ENCODE peak calls at places on chromosomes 13 and 19, in ten cellular contexts. K is dorsolateral prefrontal cortex; Q is H9; N is effector memory CD4-positive, alpha-beta T cell; G is PC-3; X is lower lobe of right lung; Z is hepatocyte; W is endodermal cell; B is tibial nerve; T is AG04450. P is an unnamed sample. For H3K27me3, the result is how much of the 10 kb centered on the place peaks cover.

GRCh38 chr13:111219306-111219705 is 101.1 kb upstream of the TEX29 start:
- DNase-seq in W (peak), B (no peak), Z (no peak), K (peak), N (no peak), T (peak), G (no peak), X (no peak), Q (no peak), P (no peak)

GRCh38 chr13:105343134-105343806 is 1192.2 kb downstream of the EFNB2 start:
- DNase-seq in Z (no peak), N (no peak), G (no peak), W (no peak), Q (no peak), B (no peak), K (no peak), X (no peak), T (no peak), P (no peak)

GRCh38 chr19:8577247-8577646 is at the start of gene MYO1F:
- DNase-seq in N (no peak), K (no peak), Q (no peak), T (no peak), B (no peak), W (no peak), Z (no peak), G (no peak), X (peak), P (peak)

GRCh38 chr13:29006359-29006850 is 186.3 kb downstream of the MTUS2 start:
- DNase-seq in B (no peak), N (no peak), X (no peak), T (no peak), Q (no peak), K (no peak), W (no peak), G (no peak), Z (no peak), P (no peak)

GRCh38 chr19:42370068-42370520 is 20.0 kb downstream of the CNFN start:
- DNase-seq in N (no peak), Q (peak), G (no peak), T (no peak), W (peak), K (no peak), Z (no peak), X (no peak), B (no peak), P (peak)

GRCh38 chr19:18170714-18171255 is 2.8 kb upstream of the IFI30 start:
- DNase-seq in T (no peak), Q (no peak), G (no peak), K (no peak), X (peak), W (no peak), Z (no peak), B (no peak), N (no peak), P (peak)

GRCh38 chr19:29843180-29844051 is 31.6 kb downstream of the CCNE1 start:
- DNase-seq in Z (peak), N (peak), K (peak), B (no peak), G (no peak), X (peak), T (no peak), W (peak), Q (peak), P (peak)

GRCh38 chr19:55778331-55778730 is 9.4 kb downstream of the RFPL4AL1 start:
- DNase-seq in W (no peak), Q (no peak), Z (no peak), G (no peak), T (no peak), K (no peak), B (no peak), X (no peak), N (no peak), P (no peak)

GRCh38 chr13:94056362-94056990 is 423.0 kb downstream of the DCT start:
- DNase-seq in G (no peak), K (no peak), Q (no peak), W (no peak), B (no peak), X (no peak), Z (no peak), N (no peak), T (no peak), P (no peak)

GRCh38 chr13:80100636-80101035 is 240.3 kb downstream of the SPRY2 start:
- DNase-seq in B (no peak), X (no peak), Q (no peak), G (no peak), W (no peak), Z (no peak), N (no peak), T (no peak), K (no peak), P (no peak)

GRCh38 chr13:102584423-102584822 is 12.4 kb upstream of the TPP2 start:
- DNase-seq in Z (no peak), X (no peak), K (no peak), B (no peak), N (no peak), T (no peak), Q (no peak), G (no peak), W (no peak), P (no peak)

GRCh38 chr19:35195822-35196221 is 32.7 kb downstream of the FAM187B start:
- DNase-seq in B (no peak), Z (peak), K (no peak), Q (no peak), X (no peak), W (peak), G (no peak), N (no peak), T (no peak), P (no peak)
- H3K27me3 ChIP-seq in B (under half), Z (under half), K (under half), Q (under half), X (under half), W (under half), G (under half), N (under half), T (under half), P (under half)

GRCh38 chr13:25180450-25180794 is 8.3 kb upstream of the AMER2 start:
- DNase-seq in N (no peak), W (no peak), G (no peak), B (no peak), Z (no peak), Q (no peak), T (no peak), K (no peak), X (no peak), P (no peak)
- H3K27me3 ChIP-seq in N (under half), W (under half), G (half or more), B (under half), Z (under half), Q (under half), T (under half), K (under half), X (under half), P (under half)

GRCh38 chr13:78586706-78587105 is 16.6 kb downstream of the POU4F1 start:
- DNase-seq in Q (peak), T (no peak), N (no peak), K (no peak), Z (no peak), X (no peak), W (peak), B (no peak), G (no peak), P (peak)

GRCh38 chr13:78593129-78593528 is 10.2 kb downstream of the POU4F1 start:
- DNase-seq in Q (no peak), G (no peak), K (no peak), X (no peak), Z (no peak), W (no peak), N (no peak), T (no peak), B (no peak), P (no peak)

GRCh38 chr13:78593652-78594494 is 9.5 kb downstream of the POU4F1 start:
- DNase-seq in G (no peak), Q (peak), W (peak), K (no peak), X (no peak), Z (no peak), B (no peak), T (no peak), N (no peak), P (peak)

GRCh38 chr13:78587395-78587794 is 16.0 kb downstream of the POU4F1 start:
- DNase-seq in T (no peak), N (no peak), Z (no peak), W (no peak), G (no peak), K (no peak), Q (no peak), B (no peak), X (no peak), P (peak)

DNA sequence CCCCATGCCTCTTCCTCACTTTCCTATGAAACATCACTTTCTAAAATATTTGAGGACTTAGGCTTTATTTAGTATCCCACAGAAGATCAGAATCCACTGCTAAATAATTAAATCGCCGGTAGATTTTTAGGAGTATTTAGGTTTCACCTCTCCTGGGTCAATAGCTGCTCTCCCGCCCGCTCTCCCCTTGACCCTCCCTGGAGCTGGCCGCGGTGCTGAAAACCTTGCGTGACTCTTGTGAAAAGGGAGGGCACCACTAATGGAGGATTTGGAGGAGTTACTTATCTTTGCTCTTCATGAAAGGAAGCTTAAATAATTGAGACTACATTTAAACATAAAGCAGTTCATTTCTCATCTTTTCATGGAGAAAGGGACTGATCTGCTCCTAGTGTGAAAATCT is 14.1 kb downstream of the POU4F1 start:
- DNase-seq in K (no peak), B (no peak), W (peak), N (no peak), G (peak), X (no peak), Z (peak), Q (peak), T (no peak), P (peak)
- H3K27me3 ChIP-seq in K (half or more), B (half or more), W (half or more), N (half or more), G (under half), X (half or more), Z (half or more), Q (under half), T (under half), P (half or more)

GRCh38 chr19:51006406-51006805 is 5.0 kb upstream of the KLK8 start:
- DNase-seq in K (no peak), Q (no peak), X (no peak), G (no peak), N (no peak), W (no peak), Z (no peak), T (no peak), B (no peak), P (peak)

GRCh38 chr19:51010066-51010795 is 8.8 kb upstream of the KLK8 start:
- DNase-seq in X (no peak), B (no peak), N (no peak), Q (no peak), Z (no peak), G (peak), W (no peak), T (no peak), K (no peak), P (no peak)

GRCh38 chr19:51012661-51013190 is 6.8 kb downstream of the KLK10 start:
- DNase-seq in W (no peak), Z (no peak), X (no peak), N (no peak), K (no peak), G (peak), Q (no peak), B (no peak), T (no peak), P (no peak)

GRCh38 chr19:51007488-51007887 is 6.1 kb upstream of the KLK8 start:
- DNase-seq in X (no peak), Q (no peak), T (no peak), N (no peak), G (no peak), K (no peak), W (no peak), Z (no peak), B (no peak), P (no peak)

DNA sequence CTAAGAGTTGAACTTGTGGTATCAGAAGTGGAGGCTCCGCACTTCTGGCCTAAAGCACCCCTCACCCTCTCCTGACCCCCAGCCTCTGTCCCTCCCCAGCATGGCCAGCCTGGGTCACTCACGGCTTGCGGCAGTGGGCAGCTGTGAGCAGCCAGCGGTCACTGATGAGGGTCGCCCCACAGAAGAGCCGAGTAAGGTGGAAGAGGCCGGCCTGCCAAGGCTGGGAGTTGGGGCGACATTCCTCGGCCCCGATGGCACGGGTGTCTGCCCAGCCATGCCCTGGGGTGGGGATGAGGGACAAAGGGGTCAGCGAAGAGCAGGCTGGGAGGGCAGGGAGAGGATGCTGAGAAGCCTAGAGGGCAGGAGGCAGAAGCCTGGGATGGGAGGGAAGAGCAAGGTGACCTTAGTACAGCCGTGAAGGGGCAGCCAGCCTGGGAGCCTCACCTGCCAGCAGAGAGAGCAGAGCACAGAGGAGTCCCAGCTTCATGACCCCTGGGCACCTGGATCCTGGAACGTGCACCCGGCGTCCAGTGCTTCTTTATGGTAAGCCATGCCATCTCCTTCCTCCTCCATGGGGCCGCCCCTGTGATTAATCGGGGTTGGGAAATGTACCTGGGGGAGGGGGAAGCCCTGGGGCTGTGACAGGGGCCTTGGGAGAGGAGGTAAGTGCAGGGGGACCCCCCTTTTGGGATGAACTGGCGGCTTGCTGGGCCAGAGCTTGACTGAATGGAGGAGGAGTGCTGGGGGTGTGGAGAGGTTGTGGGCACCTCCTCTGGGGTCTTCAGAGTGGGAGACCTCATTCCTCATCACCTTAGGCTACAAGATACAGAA is 7.9 kb upstream of the KLK8 start:
- DNase-seq in Q (no peak), Z (no peak), W (no peak), T (no peak), X (no peak), B (no peak), K (no peak), N (no peak), G (no peak), P (peak)
- H3K27me3 ChIP-seq in Q (under half), Z (under half), W (under half), T (under half), X (under half), B (under half), K (under half), N (under half), G (under half), P (under half)

P was measured in H7.